ENCODE peak calls at places on chromosomes 6 and 20, in seven cellular contexts. V is IMR-90, F is hepatocyte, O is GM23248, N is aorta, D is fibroblast of lung, U is left ventricle myocardium inferior. M is an unnamed sample. For H3K27me3 and H3K9me3, the result is how much of the 10 kb centered on the place peaks cover.

GRCh38 chr6:79810153-79810806 is 137.1 kb downstream of the ELOVL4 start:
- DNase-seq in V (no peak), F (no peak), O (no peak), N (no peak), D (no peak), U (no peak), M (no peak)

GRCh38 chr6:90121982-90122381 is 174.7 kb downstream of the BACH2 start:
- DNase-seq in V (peak), F (no peak), O (peak), N (peak), D (peak), U (no peak), M (peak)

GRCh38 chr6:56984374-56984773 is 29.5 kb downstream of the BEND6 start:
- DNase-seq in V (peak), F (no peak), O (peak), N (no peak), D (peak), U (no peak), M (no peak)

GRCh38 chr20:45842169-45842812 is 8.7 kb downstream of the SNX21 start:
- DNase-seq in V (peak), F (no peak), O (peak), N (no peak), D (peak), U (no peak), M (no peak)

GRCh38 chr6:18025591-18025990 is 38.2 kb upstream of the KIF13A start:
- DNase-seq in V (peak), F (no peak), O (peak), N (no peak), D (no peak), U (no peak), M (no peak)

GRCh38 chr20:19688031-19688806 is 69.8 kb upstream of the RIN2 start:
- DNase-seq in V (peak), F (peak), O (peak), N (peak), D (peak), U (peak), M (peak)

GRCh38 chr6:45685076-45685475 is 307.3 kb upstream of the SUPT3H start:
- DNase-seq in V (no peak), F (no peak), O (no peak), N (no peak), D (peak), U (no peak), M (no peak)

GRCh38 chr6:40308533-40309306 is 278.4 kb downstream of the LRFN2 start:
- DNase-seq in V (peak), F (peak), O (peak), N (peak), D (peak), U (peak), M (peak)

GRCh38 chr6:30836431-30836866 is 47.9 kb upstream of the DDR1 start:
- DNase-seq in V (peak), F (peak), O (peak), N (peak), D (peak), U (peak), M (peak)

GRCh38 chr6:165679326-165679725 is 16.3 kb upstream of the PDE10A start:
- DNase-seq in V (no peak), F (no peak), O (no peak), N (no peak), D (no peak), U (no peak), M (no peak)

GRCh38 chr6:39137235-39137634 is 22.2 kb upstream of the SAYSD1 start:
- DNase-seq in V (peak), F (peak), O (peak), N (no peak), D (peak), U (no peak), M (peak)

GRCh38 chr6:48136856-48137255 is 25.9 kb upstream of the PTCHD4 start:
- DNase-seq in V (no peak), F (no peak), O (no peak), N (no peak), D (peak), U (no peak), M (no peak)

GRCh38 chr6:32107447-32107846 is 1.7 kb downstream of the TNXB start:
- DNase-seq in V (no peak), F (peak), O (peak), N (peak), D (no peak), U (no peak), M (peak)

GRCh38 chr6:150710236-150710635 is 110.6 kb downstream of the PLEKHG1 start:
- DNase-seq in V (no peak), F (no peak), O (no peak), N (no peak), D (no peak), U (no peak), M (no peak)

GRCh38 chr20:25006431-25007167 is 14.0 kb upstream of the APMAP start:
- DNase-seq in V (no peak), F (no peak), O (no peak), N (no peak), D (no peak), U (no peak), M (no peak)

GRCh38 chr6:37634238-37634826 is 63.4 kb downstream of the MDGA1 start:
- DNase-seq in V (no peak), F (no peak), O (no peak), N (no peak), D (no peak), U (no peak), M (no peak)

GRCh38 chr6:127022297-127022696 is 96.2 kb upstream of the RSPO3 start:
- DNase-seq in V (no peak), F (peak), O (peak), N (no peak), D (no peak), U (no peak), M (no peak)

GRCh38 chr20:709421-709820 is 33.8 kb upstream of the SCRT2 start:
- DNase-seq in V (no peak), F (no peak), O (peak), N (no peak), D (no peak), U (peak), M (no peak)

GRCh38 chr6:129264480-129265045 is 381.6 kb downstream of the LAMA2 start:
- DNase-seq in V (peak), F (no peak), O (peak), N (no peak), D (peak), U (no peak), M (no peak)

GRCh38 chr6:8578006-8578405 is 142.7 kb upstream of the SLC35B3 start:
- DNase-seq in V (no peak), F (no peak), O (no peak), N (no peak), D (no peak), U (no peak), M (no peak)

GRCh38 chr6:25397406-25397805 is 118.2 kb downstream of the CARMIL1 start:
- DNase-seq in V (no peak), F (no peak), O (no peak), N (no peak), D (no peak), U (no peak), M (no peak)

GRCh38 chr6:158923801-158924498 is 76.1 kb downstream of the RSPH3 start:
- DNase-seq in V (peak), F (no peak), O (peak), N (no peak), D (peak), U (no peak), M (no peak)

GRCh38 chr6:167469655-167470054 is 144.8 kb downstream of the TTLL2 start:
- DNase-seq in V (no peak), F (no peak), O (no peak), N (no peak), D (no peak), U (peak), M (no peak)

GRCh38 chr20:3158968-3159431 is 665 bp downstream of the FASTKD5 start:
- DNase-seq in V (peak), F (no peak), O (peak), N (no peak), D (peak), U (no peak), M (no peak)

GRCh38 chr6:157518399-157519250 is 137.6 kb downstream of the ZDHHC14 start:
- DNase-seq in V (peak), F (no peak), O (peak), N (no peak), D (no peak), U (no peak), M (no peak)

GRCh38 chr6:151044465-151045441 is 179.3 kb downstream of the MTHFD1L start:
- DNase-seq in V (peak), F (peak), O (no peak), N (peak), D (peak), U (peak), M (no peak)

GRCh38 chr6:3031857-3032256 is 32.2 kb downstream of the NQO2 start:
- DNase-seq in V (no peak), F (no peak), O (no peak), N (no peak), D (no peak), U (no peak), M (no peak)

GRCh38 chr6:132865364-132865763 is 51.0 kb downstream of the RPS12 start:
- DNase-seq in V (no peak), F (no peak), O (no peak), N (no peak), D (no peak), U (no peak), M (no peak)

GRCh38 chr6:137403855-137404254 is 90.3 kb downstream of the OLIG3 start:
- DNase-seq in V (no peak), F (no peak), O (no peak), N (no peak), D (no peak), U (no peak), M (no peak)

GRCh38 chr6:169589293-169589692 is 112.5 kb downstream of the WDR27 start:
- DNase-seq in V (no peak), F (no peak), O (peak), N (no peak), D (peak), U (no peak), M (peak)

GRCh38 chr6:23531666-23532065 is 594.3 kb upstream of the NRSN1 start:
- DNase-seq in V (no peak), F (no peak), O (no peak), N (no peak), D (no peak), U (no peak), M (no peak)

GRCh38 chr6:139108378-139108777 is 26.5 kb upstream of the HECA start:
- DNase-seq in V (no peak), F (no peak), O (no peak), N (no peak), D (no peak), U (no peak), M (no peak)

GRCh38 chr20:4088766-4089165 is 73.4 kb upstream of the RNF24 start:
- DNase-seq in V (no peak), F (no peak), O (no peak), N (no peak), D (no peak), U (no peak), M (no peak)

GRCh38 chr20:52160805-52161204 is 30.8 kb downstream of the ZFP64 start:
- DNase-seq in V (no peak), F (no peak), O (no peak), N (no peak), D (no peak), U (no peak), M (no peak)

DNA sequence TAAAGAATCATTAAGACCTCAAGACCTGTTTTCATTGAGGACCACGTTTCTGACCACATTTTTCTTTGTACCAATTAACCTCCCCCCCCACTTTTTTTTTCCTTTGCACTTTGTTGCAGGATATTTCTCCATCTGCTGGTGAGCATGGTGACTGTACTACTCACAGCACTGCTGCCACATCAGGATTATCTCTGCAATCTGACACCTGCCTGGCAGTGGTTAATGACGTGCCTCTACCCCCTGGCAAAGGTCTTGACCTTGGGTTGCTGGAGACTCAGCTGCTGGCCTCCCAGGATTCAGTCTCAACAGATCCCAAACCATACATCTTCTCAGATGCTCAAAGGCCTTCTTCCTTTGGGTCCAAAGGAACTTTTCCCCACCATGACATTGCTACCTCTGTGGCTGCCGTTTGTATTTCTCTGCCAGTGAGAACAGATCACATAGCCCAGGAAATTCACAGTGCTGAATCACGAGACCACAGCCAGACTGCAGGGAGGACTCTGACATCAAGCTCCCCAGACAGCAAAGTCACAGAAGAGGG is 46.6 kb upstream of the EDN3 start:
- DNase-seq in V (no peak), F (no peak), O (no peak), N (no peak), D (no peak), U (no peak), M (peak)
- H3K4me3 ChIP-seq in V (no peak), F (no peak), O (no peak), N (no peak), D (no peak), U (no peak), M (no peak)

DNA sequence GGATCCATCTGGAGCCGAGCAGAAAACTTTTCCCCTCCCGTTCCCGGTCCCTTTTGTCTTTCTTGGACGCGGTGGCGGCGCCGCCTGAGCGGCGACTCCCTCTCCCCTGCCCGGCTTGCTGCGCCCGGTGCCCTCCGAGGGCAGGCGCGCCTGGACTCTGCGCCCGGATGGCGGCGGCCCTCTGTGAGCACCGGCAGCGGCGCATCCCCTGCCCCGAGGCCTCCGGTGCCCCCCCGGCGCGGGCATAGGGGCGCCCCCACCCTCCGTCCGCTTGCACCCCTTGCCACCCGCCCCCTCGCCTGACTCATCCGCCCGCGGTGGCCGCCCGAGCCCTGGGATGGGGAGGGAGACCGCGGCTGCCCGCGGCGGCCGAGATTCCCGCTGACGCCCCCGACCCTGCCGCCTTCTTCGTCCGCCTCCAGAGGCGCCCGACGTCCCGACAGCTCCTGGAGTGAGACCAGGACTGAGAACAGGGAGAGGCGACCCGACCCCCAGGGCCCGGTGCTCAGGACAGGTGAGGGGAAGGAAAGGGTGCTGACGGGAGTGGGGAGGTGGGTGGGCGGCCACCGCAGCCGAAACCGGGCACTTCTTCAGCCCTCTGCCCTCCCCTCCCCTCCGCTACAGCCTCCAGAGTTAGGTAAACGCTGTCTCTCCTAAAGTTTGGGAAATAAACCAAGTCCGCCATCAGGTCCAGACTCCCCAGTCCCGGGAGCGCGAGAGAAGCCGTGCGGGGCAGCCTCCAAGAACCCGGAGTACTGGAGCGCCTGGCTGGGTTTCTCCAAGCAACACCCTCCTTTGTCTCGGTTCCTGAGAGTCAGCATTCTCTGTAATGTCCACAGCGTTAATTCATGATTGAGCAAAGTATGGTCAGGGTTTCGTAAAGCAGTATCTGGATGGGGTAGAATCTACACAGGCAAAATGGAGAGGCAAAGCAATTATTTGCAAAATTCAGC is at the start of gene TMEM200A:
- DNase-seq in V (peak), F (peak), O (peak), N (peak), D (peak), U (no peak), M (peak)
- H3K27me3 ChIP-seq in V (under half), F (under half), O (under half), N (under half), D (under half), U (half or more), M (under half)

GRCh38 chr6:161917645-161918044 is 643.8 kb upstream of the AGPAT4 start:
- DNase-seq in V (no peak), F (no peak), O (peak), N (no peak), D (peak), U (no peak), M (no peak)
- H3K9me3 ChIP-seq in V (under half), F (under half), O (under half), N (under half), D (under half), U (under half), M (under half)

GRCh38 chr6:33317418-33317667 is 201 bp downstream of the ZBTB22 start:
- DNase-seq in V (no peak), F (no peak), O (no peak), N (no peak), D (no peak), U (no peak), M (no peak)

GRCh38 chr6:33316603-33317417 is 734 bp downstream of the ZBTB22 start:
- DNase-seq in V (no peak), F (no peak), O (no peak), N (no peak), D (no peak), U (peak), M (no peak)

GRCh38 chr6:33314515-33314942 is 651 bp upstream of the TAPBP start:
- DNase-seq in V (peak), F (peak), O (peak), N (peak), D (peak), U (peak), M (peak)

GRCh38 chr6:33314943-33315752 is 1.3 kb upstream of the TAPBP start:
- DNase-seq in V (no peak), F (peak), O (peak), N (peak), D (no peak), U (peak), M (no peak)

GRCh38 chr6:33315753-33316602 is 1.6 kb downstream of the ZBTB22 start:
- DNase-seq in V (no peak), F (no peak), O (no peak), N (no peak), D (no peak), U (no peak), M (no peak)
- H3K4me3 ChIP-seq in V (no peak), F (no peak), O (no peak), N (no peak), D (no peak), U (no peak), M (no peak)

GRCh38 chr6:87068804-87069203 is 26.1 kb downstream of the CGA start:
- DNase-seq in V (no peak), F (no peak), O (no peak), N (no peak), D (no peak), U (no peak), M (no peak)
- H3K27me3 ChIP-seq in V (under half), F (under half), O (under half), N (under half), D (under half), U (under half), M (under half)